ENCODE peak calls at places on chromosomes 6 and 20, in four cellular contexts. J is NCI-H2029; G is neural crest cell; E is CD4-positive, CD25-positive, alpha-beta regulatory T cell. Q is an unnamed sample.

GRCh38 chr6:49325901-49326300 is 137.2 kb downstream of the MMUT start:
- DNase-seq in J (no peak), G (no peak), E (no peak), Q (no peak)

GRCh38 chr6:156175433-156175832 is 601.7 kb upstream of the ARID1B start:
- DNase-seq in J (no peak), G (no peak), E (no peak), Q (no peak)

GRCh38 chr6:18507018-18507415 is 119.9 kb downstream of the RNF144B start:
- DNase-seq in J (peak; percentile 30), G (no peak), E (no peak), Q (no peak)

GRCh38 chr6:166112580-166112979 is 55.1 kb downstream of the TBXT start:
- DNase-seq in J (no peak), G (no peak), E (no peak), Q (no peak)

GRCh38 chr6:89508755-89509563 is 76.0 kb downstream of the ANKRD6 start:
- DNase-seq in J (peak; percentile 89), G (no peak), E (no peak), Q (no peak)

GRCh38 chr6:10426781-10427279 is 12.0 kb upstream of the TFAP2A start:
- DNase-seq in J (no peak), G (no peak), E (no peak), Q (no peak)

GRCh38 chr20:8074931-8075330 is 55.4 kb upstream of the TMX4 start:
- DNase-seq in J (no peak), G (no peak), E (no peak), Q (no peak)

GRCh38 chr6:14333556-14334305 is 216.2 kb downstream of the CD83 start:
- DNase-seq in J (no peak), G (no peak), E (no peak), Q (no peak)

GRCh38 chr20:38833857-38834164 is 28.3 kb downstream of the PPP1R16B start:
- DNase-seq in J (no peak), G (no peak), E (peak; percentile 38), Q (no peak)

GRCh38 chr6:36149436-36149835 is 19.1 kb downstream of the MAPK13 start:
- DNase-seq in J (no peak), G (no peak), E (no peak), Q (no peak)

GRCh38 chr20:58086763-58087566 is 141.5 kb downstream of the ANKRD60 start:
- DNase-seq in J (peak; percentile 55), G (peak; percentile 53), E (peak; percentile 2), Q (no peak)

GRCh38 chr20:40637176-40637575 is 51.9 kb downstream of the MAFB start:
- DNase-seq in J (no peak), G (no peak), E (no peak), Q (no peak)

GRCh38 chr20:37511605-37512275 is 9.3 kb upstream of the NNAT start:
- DNase-seq in J (no peak), G (no peak), E (no peak), Q (no peak)

GRCh38 chr6:5450073-5450472 is 188.8 kb downstream of the FARS2 start:
- DNase-seq in J (no peak), G (no peak), E (no peak), Q (no peak)

GRCh38 chr20:63980806-63981728 is at the start of gene PRPF6:
- DNase-seq in J (peak; percentile 98), G (peak; percentile 93), E (peak; percentile 98), Q (peak; percentile 99)

GRCh38 chr6:170436209-170436809 is 116.8 kb downstream of the PSMB1 start:
- DNase-seq in J (no peak), G (no peak), E (no peak), Q (no peak)

GRCh38 chr6:7243188-7243942 is 69.6 kb downstream of the SSR1 start:
- DNase-seq in J (peak; percentile 91), G (peak; percentile 53), E (peak; percentile 67), Q (no peak)

GRCh38 chr6:48325701-48326100 is 214.7 kb upstream of the PTCHD4 start:
- DNase-seq in J (no peak), G (no peak), E (no peak), Q (no peak)

GRCh38 chr6:83474309-83474708 is 38.0 kb upstream of the PRSS35 start:
- DNase-seq in J (peak; percentile 45), G (no peak), E (no peak), Q (no peak)

GRCh38 chr6:117906905-117907599 is at the start of gene SLC35F1:
- DNase-seq in J (peak; percentile 11), G (peak; percentile 84), E (peak; percentile 11), Q (no peak)

GRCh38 chr6:42404494-42404893 is 47.2 kb downstream of the TRERF1 start:
- DNase-seq in J (no peak), G (no peak), E (peak; percentile 58), Q (no peak)

Q was measured in spleen.